ENCODE peak calls at places on chromosomes 2 and 18, in eight cellular contexts. B, Z, H, T, D, X, R and Y are unnamed samples.

GRCh38 chr2:234448506-234449169 is 48.2 kb downstream of the ARL4C start:
- DNase-seq in B (no peak), R (peak), Z (no peak), H (no peak), X (no peak), D (no peak), T (no peak), Y (no peak)

GRCh38 chr2:10378189-10378588 is 69.9 kb downstream of the ODC1 start:
- DNase-seq in T (no peak), Z (peak), D (no peak), H (no peak), X (no peak), B (peak), R (no peak), Y (no peak)

GRCh38 chr2:236818281-236819045 is 248.8 kb downstream of the ACKR3 start:
- DNase-seq in H (no peak), Z (no peak), B (no peak), T (no peak), X (no peak), D (no peak), R (no peak), Y (no peak)

GRCh38 chr2:10709290-10709939 is 12.0 kb upstream of the ATP6V1C2 start:
- DNase-seq in Z (no peak), B (no peak), T (no peak), R (peak), H (no peak), D (peak), X (no peak), Y (no peak)

GRCh38 chr2:21118302-21118920 is 5.4 kb upstream of the TDRD15 start:
- DNase-seq in X (no peak), B (no peak), H (no peak), T (peak), Z (no peak), D (peak), R (peak), Y (no peak)

GRCh38 chr18:78927156-78927555 is 52.5 kb upstream of the SALL3 start:
- DNase-seq in Z (no peak), D (no peak), T (no peak), X (no peak), H (no peak), R (no peak), B (no peak), Y (no peak)

GRCh38 chr2:217935901-217936684 is 66.7 kb downstream of the TNS1 start:
- DNase-seq in X (peak), Z (no peak), D (peak), B (no peak), R (peak), H (no peak), T (peak), Y (no peak)

GRCh38 chr2:59658906-59659305 is 894.5 kb downstream of the BCL11A start:
- DNase-seq in H (no peak), D (peak), T (no peak), X (no peak), R (no peak), Z (no peak), B (no peak), Y (no peak)

GRCh38 chr2:239279508-239280295 is 121.1 kb downstream of the HDAC4 start:
- DNase-seq in D (no peak), X (no peak), R (no peak), Z (peak), H (no peak), T (no peak), B (no peak), Y (no peak)

GRCh38 chr2:163348843-163349395 is 386.9 kb downstream of the FIGN start:
- DNase-seq in D (peak), T (peak), R (peak), H (no peak), X (no peak), Z (no peak), B (no peak), Y (no peak)

GRCh38 chr2:29568135-29568534 is 353.3 kb downstream of the ALK start:
- DNase-seq in H (no peak), Z (no peak), D (no peak), R (no peak), X (no peak), B (no peak), T (no peak), Y (no peak)

GRCh38 chr2:237291138-237291792 is 122.7 kb downstream of the COL6A3 start:
- DNase-seq in T (peak), H (peak), D (peak), Z (no peak), X (peak), R (peak), B (no peak), Y (peak)

GRCh38 chr2:33077316-33077715 is 130.6 kb downstream of the LTBP1 start:
- DNase-seq in H (no peak), R (no peak), D (no peak), X (no peak), B (no peak), Z (no peak), T (no peak), Y (no peak)

GRCh38 chr2:120858361-120858760 is 122.7 kb downstream of the GLI2 start:
- DNase-seq in H (no peak), Z (no peak), B (no peak), T (no peak), X (no peak), R (no peak), D (no peak), Y (no peak)

DNA sequence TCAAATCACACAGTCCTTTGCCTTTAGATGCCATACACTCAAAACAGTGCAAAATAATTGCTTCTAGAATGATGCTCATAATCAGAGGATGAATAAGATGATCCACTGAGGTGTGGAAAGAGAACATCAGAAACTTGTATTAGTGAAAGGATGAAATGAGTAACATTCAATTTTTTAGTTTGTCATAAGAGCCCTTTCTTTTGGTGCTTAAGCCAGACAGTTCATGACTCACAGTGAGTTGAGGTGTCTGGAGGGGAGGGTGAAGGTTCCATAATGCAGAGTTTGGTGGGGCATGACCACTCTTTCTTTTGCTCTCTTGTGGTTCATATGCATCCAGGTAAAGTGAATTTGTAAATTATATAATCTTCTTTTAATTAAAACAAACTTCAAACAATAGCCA is 415.0 kb upstream of the CELF4 start:
- DNase-seq in B (no peak), R (no peak), T (no peak), Z (no peak), D (no peak), X (no peak), H (no peak), Y (no peak)
- TF ChIP-seq CTCF in B (no peak), R (no peak), T (no peak), Z (no peak), D (no peak), X (no peak), H (no peak), Y (no peak)

GRCh38 chr18:62262050-62262449 is 63.1 kb upstream of the TNFRSF11A start:
- DNase-seq in B (no peak), D (no peak), Z (no peak), X (no peak), R (no peak), H (no peak), T (no peak), Y (no peak)
- TF ChIP-seq CTCF in B (no peak), D (no peak), Z (no peak), X (no peak), R (no peak), H (no peak), T (no peak), Y (no peak)

GRCh38 chr2:172427256-172427989 is at the start of gene ITGA6:
- DNase-seq in B (peak), T (peak), H (peak), D (peak), Z (peak), R (peak), X (peak), Y (no peak)
- TF ChIP-seq CTCF in B (no peak), T (peak), H (no peak), D (no peak), Z (no peak), R (no peak), X (peak), Y (no peak)

GRCh38 chr18:25350561-25351201 is 1.3 kb downstream of the ZNF521 start:
- DNase-seq in R (peak), B (no peak), Z (peak), T (peak), H (no peak), D (peak), X (peak), Y (peak)

GRCh38 chr18:25352629-25353005 is 651 bp upstream of the ZNF521 start:
- DNase-seq in D (no peak), T (no peak), R (no peak), Z (no peak), H (no peak), X (no peak), B (no peak), Y (no peak)

GRCh38 chr18:25351280-25351772 is 640 bp downstream of the ZNF521 start:
- DNase-seq in X (no peak), B (no peak), D (no peak), T (peak), R (peak), H (no peak), Z (no peak), Y (no peak)

GRCh38 chr18:25353080-25353479 is 1.1 kb upstream of the ZNF521 start:
- DNase-seq in T (no peak), R (no peak), X (no peak), H (no peak), B (no peak), Z (no peak), D (no peak), Y (no peak)

DNA sequence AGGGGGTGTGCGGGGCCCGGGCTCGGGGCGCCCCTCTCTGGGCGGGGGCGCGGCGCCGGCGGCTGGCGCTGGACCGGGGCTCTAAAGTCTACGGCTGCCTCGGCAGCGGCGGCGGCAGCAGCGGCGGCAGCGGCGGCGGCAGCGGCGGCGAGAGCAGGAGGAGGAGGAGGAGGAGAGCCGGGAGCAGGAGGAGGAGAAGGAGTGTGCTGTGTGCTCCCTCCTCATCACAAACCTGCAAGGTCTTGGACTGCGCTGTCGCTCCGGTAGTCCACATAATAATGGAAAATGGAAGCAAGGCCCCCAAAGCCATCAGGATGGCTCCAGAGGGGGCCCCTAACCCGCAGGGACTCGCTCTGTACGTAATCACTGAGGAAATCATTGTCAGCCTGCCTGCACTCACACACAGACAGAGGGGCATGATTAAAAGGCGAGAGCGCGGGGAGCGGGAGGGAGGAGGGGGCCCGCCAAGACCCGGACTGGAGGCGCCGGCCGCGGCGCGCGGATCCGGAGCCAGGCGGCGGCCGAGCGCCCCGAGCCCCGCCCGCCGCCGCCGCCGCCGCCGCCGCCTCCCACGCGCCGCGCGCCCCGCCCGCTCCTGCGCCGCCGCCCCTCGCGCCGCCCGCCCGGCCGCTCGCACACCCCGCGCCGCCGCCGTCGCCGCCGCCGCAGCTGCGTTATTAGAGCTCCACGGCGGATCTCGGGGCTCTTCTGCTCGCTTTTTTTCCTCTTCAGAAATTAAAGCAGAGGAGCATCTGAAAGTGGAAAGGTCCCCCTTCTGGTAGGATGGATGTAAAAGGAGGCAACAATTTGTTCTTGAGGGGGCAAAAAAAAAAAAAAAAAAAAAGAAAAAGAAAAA is at the start of gene ZNF521:
- DNase-seq in R (peak), H (peak), Z (peak), T (peak), D (peak), X (peak), B (no peak), Y (peak)
- TF ChIP-seq CTCF in R (peak), H (no peak), Z (no peak), T (peak), D (peak), X (peak), B (no peak), Y (no peak)

GRCh38 chr2:16218651-16219050 is 278.3 kb downstream of the MYCN start:
- DNase-seq in R (no peak), H (no peak), Z (no peak), B (no peak), X (no peak), D (no peak), T (no peak), Y (no peak)
- TF ChIP-seq CTCF in R (no peak), H (no peak), Z (no peak), B (no peak), X (peak), D (peak), T (no peak), Y (no peak)

GRCh38 chr2:212441821-212442220 is 96.8 kb downstream of the ERBB4 start:
- DNase-seq in D (no peak), R (no peak), Z (no peak), B (no peak), H (no peak), T (no peak), X (no peak), Y (no peak)

GRCh38 chr2:212441141-212441540 is 97.5 kb downstream of the ERBB4 start:
- DNase-seq in D (no peak), X (no peak), R (no peak), B (no peak), T (no peak), Z (no peak), H (no peak), Y (no peak)
- TF ChIP-seq CTCF in D (no peak), X (no peak), R (no peak), B (no peak), T (no peak), Z (no peak), H (no peak), Y (no peak)

GRCh38 chr2:105278654-105279053 is 37.1 kb downstream of the GPR45 start:
- DNase-seq in R (no peak), B (no peak), H (no peak), X (no peak), D (no peak), Z (no peak), T (no peak), Y (no peak)
- TF ChIP-seq CTCF in R (no peak), B (no peak), H (no peak), X (no peak), D (no peak), Z (no peak), T (no peak), Y (no peak)

DNA sequence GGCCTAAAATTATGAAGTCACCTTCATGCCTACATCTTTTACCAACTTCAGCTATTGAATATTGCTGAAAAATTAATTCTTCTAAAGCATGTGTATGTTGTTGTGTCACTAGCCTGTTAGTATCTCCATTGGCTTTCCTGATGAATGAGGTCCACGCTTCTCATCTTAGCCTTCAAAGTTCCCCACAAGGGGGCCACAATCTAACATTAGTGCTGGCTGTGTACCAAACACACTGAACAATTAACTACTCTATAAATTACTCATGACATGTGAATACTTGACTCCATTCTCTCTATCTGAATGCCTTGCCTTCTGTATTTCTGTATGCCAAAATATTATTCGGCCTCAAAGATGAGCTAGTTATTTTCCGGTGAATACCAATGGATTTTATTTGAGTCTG is 208.7 kb upstream of the COL3A1 start:
- DNase-seq in H (no peak), T (peak), D (peak), Z (no peak), X (no peak), B (no peak), R (peak), Y (no peak)
- TF ChIP-seq CTCF in H (no peak), T (peak), D (peak), Z (no peak), X (no peak), B (no peak), R (peak), Y (no peak)

GRCh38 chr2:71800106-71800809 is 346.9 kb downstream of the DYSF start:
- DNase-seq in Z (no peak), H (no peak), R (no peak), X (no peak), D (no peak), B (peak), T (no peak), Y (no peak)
- TF ChIP-seq CTCF in Z (no peak), H (no peak), R (no peak), X (no peak), D (no peak), B (no peak), T (no peak), Y (no peak)

GRCh38 chr2:119216994-119217393 is 6.6 kb upstream of the STEAP3 start:
- DNase-seq in X (no peak), R (no peak), Z (no peak), H (no peak), D (peak), T (no peak), B (no peak), Y (no peak)
- TF ChIP-seq CTCF in X (no peak), R (no peak), Z (no peak), H (no peak), D (no peak), T (no peak), B (no peak), Y (no peak)